ENCODE peak calls at places on chromosomes 7 and 10, in five cellular contexts. M is HCT116, B is SK-N-SH, X is K562, P is HepG2. C is an unnamed sample.

GRCh38 chr7:38306136-38306535 is 32.7 kb upstream of the TARP start:
- DNase-seq in B (no peak), P (no peak), M (no peak), X (no peak), C (no peak)

GRCh38 chr10:80468806-80469421 is 14.8 kb downstream of the TSPAN14 start:
- DNase-seq in M (no peak), P (no peak), B (no peak), X (no peak), C (no peak)

GRCh38 chr7:130329466-130329865 is 15.2 kb upstream of the CPA5 start:
- DNase-seq in X (no peak), B (no peak), P (no peak), M (no peak), C (no peak)

GRCh38 chr10:112383325-112383724 is 9.4 kb downstream of the ACSL5 start:
- DNase-seq in M (peak; percentile 93), P (peak; percentile 72), B (no peak), X (peak; percentile 90), C (no peak)

GRCh38 chr7:35630573-35630972 is 64.4 kb downstream of the HERPUD2 start:
- DNase-seq in M (no peak), X (no peak), P (no peak), B (no peak), C (no peak)

GRCh38 chr7:77657427-77658331 is 38.6 kb upstream of the RSBN1L start:
- DNase-seq in X (peak; percentile 68), B (peak; percentile 64), M (peak; percentile 35), P (peak; percentile 53), C (peak; percentile 12)

GRCh38 chr10:89419548-89419947 is 5.2 kb downstream of the IFIT5 start:
- DNase-seq in B (peak; percentile 9), X (no peak), M (no peak), P (no peak), C (no peak)

GRCh38 chr10:86286591-86287421 is 79.8 kb downstream of the GRID1 start:
- DNase-seq in X (no peak), B (peak; percentile 3), M (no peak), P (no peak), C (no peak)

GRCh38 chr10:62049815-62050626 is 148.5 kb downstream of the ARID5B start:
- DNase-seq in B (no peak), P (no peak), X (no peak), M (no peak), C (no peak)

GRCh38 chr7:69517985-69518731 is 80.1 kb upstream of the AUTS2 start:
- DNase-seq in M (no peak), P (no peak), B (peak; percentile 40), X (no peak), C (no peak)

GRCh38 chr10:132595850-132596249 is 58.3 kb downstream of the INPP5A start:
- DNase-seq in P (no peak), M (no peak), B (no peak), X (no peak), C (no peak)

GRCh38 chr10:10794776-10795175 is 222.9 kb upstream of the CELF2 start:
- DNase-seq in M (no peak), X (no peak), P (no peak), B (no peak), C (no peak)

GRCh38 chr7:149741629-149742028 is 31.8 kb downstream of the ZNF467 start:
- DNase-seq in M (no peak), X (no peak), B (peak; percentile 67), P (no peak), C (no peak)

GRCh38 chr10:132889091-132889490 is 53.3 kb downstream of the CFAP46 start:
- DNase-seq in B (no peak), P (no peak), X (no peak), M (no peak), C (no peak)

GRCh38 chr7:123155571-123155970 is 44.2 kb downstream of the SLC13A1 start:
- DNase-seq in B (no peak), X (no peak), M (no peak), P (no peak), C (no peak)

GRCh38 chr7:1430056-1430845 is 29.0 kb downstream of the MICALL2 start:
- DNase-seq in M (no peak), B (no peak), P (no peak), X (no peak), C (no peak)

GRCh38 chr10:61760943-61761824 is 98.5 kb downstream of the CABCOCO1 start:
- DNase-seq in X (peak; percentile 41), P (no peak), M (no peak), B (no peak), C (no peak)

GRCh38 chr10:1188556-1189135 is 132.5 kb downstream of the WDR37 start:
- DNase-seq in P (no peak), X (no peak), B (no peak), M (no peak), C (no peak)

GRCh38 chr7:2924866-2925840 is 81.0 kb upstream of the GNA12 start:
- DNase-seq in B (no peak), P (no peak), X (peak; percentile 16), M (no peak), C (no peak)

GRCh38 chr10:69407621-69408301 is 9.0 kb downstream of the TACR2 start:
- DNase-seq in P (no peak), B (peak; percentile 74), X (peak; percentile 57), M (no peak), C (no peak)

GRCh38 chr7:131015131-131015954 is 281.3 kb upstream of the KLF14 start:
- DNase-seq in B (no peak), M (peak; percentile 90), X (no peak), P (peak; percentile 27), C (no peak)

GRCh38 chr7:18659746-18660145 is 164.2 kb downstream of the HDAC9 start:
- DNase-seq in M (no peak), X (no peak), B (peak; percentile 13), P (no peak), C (no peak)

GRCh38 chr7:55887786-55888185 is 530 bp downstream of the ZNF713 start:
- DNase-seq in X (peak; percentile 16), B (peak; percentile 71), P (no peak), M (no peak), C (no peak)

GRCh38 chr10:100477970-100478369 is 15.2 kb downstream of the WNT8B start:
- DNase-seq in M (no peak), P (no peak), B (no peak), X (no peak), C (no peak)

GRCh38 chr10:32114500-32114899 is 58.3 kb upstream of the KIF5B start:
- DNase-seq in X (no peak), M (no peak), B (no peak), P (no peak), C (no peak)

DNA sequence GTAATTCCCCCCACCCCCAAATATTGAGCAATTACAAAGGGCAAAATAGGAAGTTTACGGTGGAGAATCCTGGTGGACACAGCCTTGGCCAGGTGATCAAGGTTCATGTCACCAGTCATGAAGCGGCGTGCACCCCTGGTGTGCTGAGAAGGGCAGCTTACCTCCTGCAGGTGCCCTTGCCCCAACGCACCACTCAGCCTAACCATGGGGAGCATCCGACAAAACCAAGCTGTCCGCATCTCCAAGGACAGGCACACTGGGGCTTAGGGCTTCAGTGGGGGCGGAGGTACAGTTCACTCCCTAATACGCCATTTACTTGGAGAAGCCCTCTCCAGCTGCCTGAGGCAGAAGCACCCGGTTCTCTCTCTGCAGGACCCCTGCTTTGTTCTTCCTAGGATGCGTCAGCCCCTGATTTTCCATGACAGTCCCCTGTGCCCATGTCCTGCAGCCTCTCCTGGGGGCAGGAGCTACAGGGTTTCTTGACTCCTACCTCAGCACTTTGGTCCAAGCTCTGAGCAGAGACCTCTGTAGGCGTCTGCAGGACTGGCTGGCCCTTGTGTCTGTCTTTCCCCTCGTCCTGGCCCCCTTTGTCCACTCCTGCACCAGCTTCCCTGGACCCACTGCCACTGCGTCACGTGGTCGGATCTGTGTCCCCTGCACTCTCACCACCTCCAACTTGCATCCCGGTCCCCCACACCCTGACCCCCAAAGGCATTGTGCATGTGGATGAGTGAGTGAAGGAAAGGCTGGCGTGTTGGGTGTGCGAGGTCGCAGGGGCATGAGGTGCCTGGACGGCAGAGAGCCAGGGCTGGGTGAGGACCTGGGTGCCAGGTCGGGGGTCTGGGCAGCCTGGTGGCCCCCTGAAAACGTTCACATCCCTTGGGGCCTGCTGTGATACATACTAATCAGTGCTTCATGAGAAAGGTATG is 113.7 kb downstream of the LHPP start:
- DNase-seq in P (no peak), X (no peak), B (no peak), M (no peak), C (no peak)
- TF ChIP-seq ZBTB33 in P (no peak), X (no peak), B (no peak), M (no peak), C (no peak)

GRCh38 chr10:4447977-4448376 is 378.0 kb upstream of the AKR1E2 start:
- DNase-seq in X (no peak), M (no peak), B (no peak), P (no peak), C (no peak)
- H2AFZ ChIP-seq in X (no peak overlapping the region), M (no peak overlapping the region), B (no peak overlapping the region), P (no peak overlapping the region), C (no peak overlapping the region)

DNA sequence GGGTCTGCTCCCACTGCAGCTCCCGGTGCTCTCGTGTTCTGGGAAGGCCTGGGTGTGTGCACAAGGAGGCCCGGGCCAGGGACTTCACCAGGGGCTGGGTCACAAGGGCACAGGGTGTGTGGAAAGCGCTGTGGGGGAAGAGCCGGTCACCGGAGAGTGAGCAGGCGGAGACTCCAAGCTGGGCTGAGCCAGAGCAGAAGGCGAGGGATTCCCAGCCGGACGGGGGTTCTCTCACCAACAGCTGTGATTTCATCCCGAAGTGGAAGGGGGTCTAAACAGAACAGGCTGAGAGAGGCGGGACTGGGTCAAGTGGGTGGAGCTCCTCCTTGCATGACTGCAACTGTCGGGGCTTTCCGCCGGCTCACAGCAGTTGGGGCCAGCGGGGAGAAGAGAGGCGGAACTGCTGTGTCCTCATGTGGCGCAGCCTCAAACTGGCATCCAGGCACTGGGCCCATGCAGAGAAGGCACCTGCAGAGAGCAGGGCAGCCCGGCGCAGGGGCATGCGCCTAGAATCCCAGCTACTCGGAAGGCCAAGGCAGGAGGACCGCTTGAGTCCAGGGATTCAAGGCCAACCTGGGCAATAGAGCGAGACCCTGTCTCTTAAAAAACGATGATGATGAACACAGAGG is 7.6 kb upstream of the ORAI2 start:
- DNase-seq in B (no peak), P (no peak), M (no peak), X (no peak), C (peak; percentile 84)
- TF ChIP-seq ZBTB33 in B (no peak), P (no peak), M (no peak), X (no peak), C (no peak)

DNA sequence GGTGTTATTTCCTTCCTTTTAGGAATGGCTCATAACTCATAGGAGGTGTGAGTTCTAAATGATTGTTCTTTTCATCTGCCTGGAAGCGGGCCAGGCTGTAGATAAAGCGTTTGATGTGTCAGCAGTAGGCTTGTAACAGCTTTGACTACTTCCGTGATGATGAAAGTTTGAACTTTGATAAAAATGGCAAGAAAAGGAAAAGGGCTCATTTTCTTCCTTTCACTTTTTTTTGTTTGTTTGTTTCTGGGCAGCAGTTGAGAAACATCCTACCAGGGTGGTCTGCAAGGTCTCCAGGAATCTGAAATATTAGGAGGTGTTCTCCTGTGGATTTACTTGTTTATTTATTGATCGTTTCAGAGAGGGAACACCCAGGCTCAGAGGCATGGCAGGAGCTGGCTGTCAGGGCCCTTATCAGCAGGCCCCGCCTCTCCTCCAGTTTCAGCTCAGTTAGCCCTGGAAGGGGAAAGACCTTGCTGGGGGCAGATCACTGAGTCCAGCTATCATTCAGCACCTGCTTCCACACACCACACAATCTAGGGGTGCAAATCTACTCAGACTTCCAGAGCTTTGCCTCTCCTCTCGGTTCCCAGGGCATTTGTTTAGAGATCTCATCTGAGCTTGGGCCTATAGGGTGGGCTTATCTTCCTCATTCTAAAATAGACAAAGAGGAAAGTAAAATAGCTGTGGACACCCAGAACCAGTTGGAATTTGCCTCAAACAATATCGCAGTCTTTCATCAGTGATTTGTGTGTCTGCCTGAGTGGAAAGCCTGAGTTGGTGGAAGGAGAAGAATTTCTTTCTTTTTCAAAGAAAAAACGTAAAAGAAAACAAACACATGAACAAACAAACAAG is 131.0 kb downstream of the BMPER start:
- DNase-seq in X (peak; percentile 34), B (no peak), P (peak; percentile 84), M (peak; percentile 61), C (no peak)
- H2AFZ ChIP-seq in X (no peak overlapping the region), B (peak overlapping the region; percentile 23), P (peak overlapping the region; percentile 68), M (peak overlapping the region; percentile 96), C (no peak overlapping the region)

GRCh38 chr7:157973971-157974677 is 613.5 kb downstream of the PTPRN2 start:
- DNase-seq in B (no peak), P (no peak), M (no peak), X (no peak), C (no peak)
- TF ChIP-seq ZBTB33 in B (no peak), P (no peak), M (no peak), X (no peak), C (no peak)